ENCODE peak calls at places on chromosomes 5 and 9, in four cellular contexts. Z, I, S and N are unnamed samples.

GRCh38 chr5:19886123-19886921 is 101.7 kb downstream of the CDH18 start:
- DNase-seq in Z (no peak), I (no peak), S (no peak), N (peak; percentile 60)

GRCh38 chr5:137264573-137264972 is 234.6 kb downstream of the SPOCK1 start:
- DNase-seq in I (no peak), Z (no peak), S (no peak), N (no peak)

GRCh38 chr9:101995231-101995630 is 256.8 kb upstream of the GRIN3A start:
- DNase-seq in I (no peak), Z (no peak), S (no peak), N (peak; percentile 88)

GRCh38 chr9:135850737-135851136 is 56.6 kb downstream of the CAMSAP1 start:
- DNase-seq in Z (no peak), S (no peak), I (no peak), N (no peak)

GRCh38 chr9:21030389-21031035 is 928 bp downstream of the HACD4 start:
- DNase-seq in S (no peak), I (no peak), Z (peak; percentile 2), N (no peak)

GRCh38 chr9:7273575-7273974 is 515.8 kb downstream of the KDM4C start:
- DNase-seq in S (no peak), Z (no peak), I (no peak), N (no peak)

GRCh38 chr5:145854651-145855258 is 18.1 kb downstream of the GRXCR2 start:
- DNase-seq in Z (no peak), I (no peak), S (no peak), N (no peak)

GRCh38 chr9:115042781-115043509 is 75.0 kb downstream of the TNC start:
- DNase-seq in Z (no peak), S (no peak), I (no peak), N (no peak)

GRCh38 chr9:14967450-14968321 is 57.5 kb upstream of the FREM1 start:
- DNase-seq in S (no peak), Z (no peak), I (no peak), N (no peak)

GRCh38 chr9:70539007-70539406 is 124.5 kb upstream of the KLF9 start:
- DNase-seq in I (no peak), Z (no peak), S (no peak), N (no peak)

GRCh38 chr5:132059043-132059695 is 1.3 kb upstream of the IL3 start:
- DNase-seq in Z (peak; percentile 26), S (peak; percentile 7), I (peak; percentile 38), N (no peak)

GRCh38 chr9:127970401-127971313 is 10.1 kb downstream of the EEIG1 start:
- DNase-seq in Z (peak; percentile 51), I (peak; percentile 68), S (no peak), N (no peak)
- H3K4me3 ChIP-seq in Z (peak overlapping the region; percentile 73), I (no peak overlapping the region), S (no peak overlapping the region), N (no peak overlapping the region)

GRCh38 chr9:110728058-110728457 is 59.5 kb downstream of the MUSK start:
- DNase-seq in I (no peak), Z (no peak), S (no peak), N (no peak)

GRCh38 chr9:110731437-110732028 is 62.9 kb downstream of the MUSK start:
- DNase-seq in S (no peak), I (no peak), Z (no peak), N (no peak)

DNA sequence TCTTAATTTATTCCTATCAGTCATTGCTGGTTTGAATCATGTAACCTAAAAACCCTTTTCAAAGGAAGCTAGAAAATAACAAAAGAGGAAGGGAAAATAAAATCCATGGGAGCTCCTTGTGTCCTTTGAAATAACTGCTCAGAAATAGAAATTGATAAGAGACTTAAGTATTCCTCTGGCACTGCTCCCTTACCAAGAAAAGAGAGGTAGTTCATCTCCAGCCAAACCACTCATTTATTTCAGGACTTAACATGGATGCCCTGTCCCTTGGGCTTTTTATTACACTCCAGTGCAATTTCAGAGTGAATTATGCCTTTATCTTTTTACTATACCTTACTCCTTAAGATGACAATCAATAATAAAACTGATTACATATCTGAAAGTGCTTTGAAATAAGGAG is 61.0 kb downstream of the MUSK start:
- DNase-seq in S (no peak), I (no peak), Z (no peak), N (no peak)
- H3K4me3 ChIP-seq in S (no peak overlapping the region), I (no peak overlapping the region), Z (no peak overlapping the region), N (no peak overlapping the region)

GRCh38 chr5:65955746-65956145 is 29.4 kb downstream of the ERBIN start:
- DNase-seq in Z (no peak), I (no peak), S (no peak), N (no peak)

GRCh38 chr5:65967288-65968066 is 41.1 kb downstream of the ERBIN start:
- DNase-seq in I (no peak), S (no peak), Z (no peak), N (no peak)

DNA sequence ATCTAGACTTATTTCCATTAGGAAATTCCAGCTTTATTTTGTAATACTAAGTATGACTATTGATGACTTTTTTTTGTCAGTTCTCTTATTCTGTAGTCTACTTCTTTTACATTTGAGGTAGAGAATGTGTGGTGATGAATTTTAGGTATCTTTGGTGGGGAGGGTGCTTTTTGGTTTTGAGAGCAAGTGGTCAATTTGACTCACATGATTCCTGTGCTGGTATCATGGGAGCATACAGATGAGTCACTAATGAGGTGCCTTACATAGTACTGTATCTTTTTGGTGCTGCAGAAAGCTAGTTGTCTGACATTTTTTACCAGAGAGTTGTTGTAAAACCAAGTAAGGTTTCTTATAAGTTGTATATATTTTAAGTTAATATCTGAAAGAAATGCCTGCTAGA is 35.3 kb downstream of the ERBIN start:
- DNase-seq in S (no peak), Z (no peak), I (no peak), N (no peak)
- H3K4me3 ChIP-seq in S (no peak overlapping the region), Z (no peak overlapping the region), I (no peak overlapping the region), N (no peak overlapping the region)

GRCh38 chr9:137256839-137257238 is 1.7 kb downstream of the NELFB start:
- DNase-seq in I (no peak), S (no peak), Z (no peak), N (no peak)
- H3K4me3 ChIP-seq in I (peak overlapping the region; percentile 90), S (no peak overlapping the region), Z (no peak overlapping the region), N (no peak overlapping the region)

GRCh38 chr5:94361161-94361560 is 257.2 kb downstream of the KIAA0825 start:
- DNase-seq in Z (no peak), S (no peak), I (no peak), N (no peak)
- H3K4me3 ChIP-seq in Z (no peak overlapping the region), S (no peak overlapping the region), I (no peak overlapping the region), N (no peak overlapping the region)

DNA sequence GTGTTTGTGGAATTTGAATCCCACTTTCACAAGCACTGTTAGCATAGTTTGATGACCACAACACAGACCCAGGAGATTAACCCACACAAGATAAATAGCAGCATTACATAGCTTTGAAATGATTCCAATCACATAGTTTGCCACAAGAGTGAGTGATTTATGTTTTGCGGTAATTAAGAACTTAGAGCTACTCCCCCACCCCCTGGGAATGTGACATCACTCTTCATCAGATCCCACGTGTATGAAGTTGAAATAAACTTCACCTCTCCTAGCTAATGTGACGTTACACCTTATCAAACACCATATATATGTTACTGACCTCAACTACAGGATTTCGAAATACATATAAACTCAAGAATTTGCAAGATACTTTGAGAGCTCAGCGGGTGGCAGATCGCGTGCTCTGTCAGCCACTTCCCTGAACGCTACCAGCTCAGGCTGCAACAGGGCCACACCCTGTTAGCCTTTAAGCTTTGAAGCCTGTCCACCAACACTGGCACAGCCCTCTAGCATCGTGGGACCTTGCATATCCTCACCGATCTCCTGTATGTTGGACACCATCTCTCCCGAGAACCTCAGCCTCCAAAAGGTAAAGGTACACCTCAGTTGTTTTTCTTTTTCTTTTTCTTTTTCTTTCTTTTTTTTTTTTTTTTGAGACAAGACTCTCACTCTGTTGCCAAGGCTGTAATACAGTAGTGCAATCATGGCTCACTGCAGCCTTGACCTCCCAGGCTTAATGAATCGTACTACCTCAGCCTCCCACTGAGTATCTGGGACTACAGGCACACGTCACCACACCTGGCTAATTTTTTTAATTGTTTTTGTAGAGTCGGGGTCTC is 1.8 kb upstream of the AGTPBP1 start:
- DNase-seq in Z (no peak), S (no peak), I (peak; percentile 70), N (peak; percentile 82)
- H3K4me3 ChIP-seq in Z (no peak overlapping the region), S (no peak overlapping the region), I (no peak overlapping the region), N (peak overlapping the region; percentile 22)

DNA sequence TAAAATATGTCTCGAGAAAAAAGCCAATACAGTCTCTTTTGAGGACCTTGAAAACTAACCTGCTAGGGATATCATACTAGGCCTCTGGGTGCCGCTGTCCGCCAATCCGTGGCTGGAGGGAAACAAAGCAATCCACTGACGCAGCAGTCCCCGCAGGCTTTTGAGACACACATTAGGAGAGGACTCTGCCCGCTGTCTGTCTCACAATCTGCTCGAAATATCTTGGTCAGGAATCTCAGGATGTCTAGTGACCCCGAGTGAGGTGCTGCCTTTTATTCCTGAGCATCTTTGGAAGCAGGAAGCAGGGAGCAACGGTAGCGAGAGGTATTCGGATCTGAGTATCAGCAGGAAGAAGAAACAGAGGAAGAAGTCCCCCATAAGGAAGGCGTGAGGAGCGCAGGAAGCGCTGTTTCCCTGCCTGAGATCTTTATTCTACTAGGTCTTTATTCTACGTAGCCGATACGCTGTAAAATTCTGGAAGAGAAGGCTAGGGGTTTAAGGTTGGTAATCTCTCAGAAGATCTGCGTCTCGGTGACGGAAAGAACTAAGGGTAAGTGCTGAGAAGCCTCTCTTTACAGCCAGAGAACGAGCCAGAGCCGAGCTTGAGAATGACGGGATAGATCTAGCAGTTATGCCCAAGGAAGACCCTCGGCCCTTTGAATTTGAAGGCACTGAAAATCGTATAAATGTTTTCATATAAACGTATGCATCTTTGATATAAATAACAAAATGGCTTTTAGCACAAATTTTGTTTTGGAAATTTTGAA is 4.0 kb upstream of the PCDHGA1 start:
- DNase-seq in Z (peak; percentile 54), I (no peak), S (peak; percentile 66), N (no peak)
- H3K4me3 ChIP-seq in Z (peak overlapping the region; percentile 42), I (peak overlapping the region; percentile 63), S (peak overlapping the region; percentile 46), N (peak overlapping the region; percentile 41)